ENCODE peak calls at places on chromosomes 6 and 20, in four cellular contexts. W, P, L and H are unnamed samples. For H3K27me3 and H3K9me1, the result is how much of the 10 kb centered on the place peaks cover.

GRCh38 chr20:49987015-49987867 is 4.5 kb downstream of the SNAI1 start:
- DNase-seq in W (peak), L (no peak), P (peak), H (no peak)

GRCh38 chr20:32972181-32973076 is 31.8 kb downstream of the SUN5 start:
- DNase-seq in L (peak), W (no peak), P (no peak), H (no peak)

GRCh38 chr6:158122048-158122447 is 46.0 kb downstream of the SERAC1 start:
- DNase-seq in W (no peak), P (no peak), L (no peak), H (no peak)

GRCh38 chr6:74752303-74752702 is 453.6 kb downstream of the COL12A1 start:
- DNase-seq in L (no peak), W (no peak), P (no peak), H (no peak)

GRCh38 chr6:75201901-75202672 is 3.8 kb downstream of the COL12A1 start:
- DNase-seq in P (no peak), W (peak), L (peak), H (no peak)

GRCh38 chr6:40719671-40720374 is 132.7 kb upstream of the LRFN2 start:
- DNase-seq in L (peak), W (peak), P (no peak), H (no peak)

GRCh38 chr20:31708839-31709534 is 13.7 kb downstream of the BCL2L1 start:
- DNase-seq in L (no peak), P (no peak), W (no peak), H (no peak)

GRCh38 chr20:34834459-34834893 is 9.0 kb upstream of the NCOA6 start:
- DNase-seq in W (peak), P (peak), L (peak), H (no peak)

GRCh38 chr20:52754366-52754765 is 217.8 kb upstream of the TSHZ2 start:
- DNase-seq in L (no peak), W (no peak), P (no peak), H (no peak)

GRCh38 chr6:20936949-20937348 is 402.7 kb downstream of the CDKAL1 start:
- DNase-seq in L (no peak), W (no peak), P (no peak), H (no peak)

GRCh38 chr20:63403403-63404105 is 42.4 kb upstream of the CHRNA4 start:
- DNase-seq in L (no peak), P (no peak), W (no peak), H (no peak)

GRCh38 chr6:47759364-47759763 is 22.5 kb upstream of the OPN5 start:
- DNase-seq in P (no peak), L (no peak), W (no peak), H (no peak)

GRCh38 chr20:10216146-10216741 is 2.4 kb upstream of the SNAP25 start:
- DNase-seq in L (no peak), W (peak), P (no peak), H (no peak)
- H3K27me3 ChIP-seq in L (under half), W (under half), P (under half), H (under half)

GRCh38 chr6:93624408-93624807 is 205.0 kb upstream of the EPHA7 start:
- DNase-seq in P (no peak), L (no peak), W (no peak), H (no peak)
- H3K9me1 ChIP-seq in P (under half), L (under half), W (under half), H (under half)

DNA sequence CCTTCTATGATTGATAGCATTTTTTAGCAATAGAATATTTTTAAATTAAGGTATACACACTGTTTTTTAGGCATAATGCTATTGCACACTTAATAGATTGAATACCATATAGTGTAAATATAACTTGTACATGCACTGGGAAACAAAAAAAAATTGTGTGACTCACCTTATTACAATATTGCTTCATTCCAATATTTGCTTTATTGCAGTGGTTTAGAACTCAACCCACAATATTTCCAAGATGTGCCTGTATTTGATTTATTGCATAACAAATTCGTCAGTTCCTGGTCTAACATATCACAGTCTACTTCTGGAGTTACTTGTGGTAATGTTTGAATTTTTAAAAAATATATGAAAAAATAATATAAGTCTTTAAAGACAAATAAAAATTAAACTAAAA is 41.9 kb upstream of the DEFB112 start:
- DNase-seq in L (no peak), P (no peak), W (peak), H (no peak)
- H3K27me3 ChIP-seq in L (under half), P (under half), W (under half), H (under half)

GRCh38 chr6:46184114-46184513 is 13.3 kb upstream of the ENPP5 start:
- DNase-seq in P (no peak), W (peak), L (peak), H (no peak)

GRCh38 chr6:46190889-46191288 is 20.1 kb upstream of the ENPP5 start:
- DNase-seq in W (no peak), P (no peak), L (no peak), H (no peak)

GRCh38 chr6:46189726-46190125 is 18.9 kb upstream of the ENPP5 start:
- DNase-seq in L (no peak), P (no peak), W (no peak), H (no peak)

GRCh38 chr6:46191961-46192360 is 21.2 kb upstream of the ENPP5 start:
- DNase-seq in L (no peak), P (no peak), W (peak), H (no peak)

GRCh38 chr6:46186583-46186982 is 15.8 kb upstream of the ENPP5 start:
- DNase-seq in L (peak), P (no peak), W (no peak), H (no peak)
- H3K9me1 ChIP-seq in L (under half), P (under half), W (under half), H (under half)

GRCh38 chr20:61571221-61571620 is 319.2 kb downstream of the CDH4 start:
- DNase-seq in W (no peak), L (no peak), P (no peak), H (no peak)
- H3K27me3 ChIP-seq in W (under half), L (under half), P (under half), H (under half)

DNA sequence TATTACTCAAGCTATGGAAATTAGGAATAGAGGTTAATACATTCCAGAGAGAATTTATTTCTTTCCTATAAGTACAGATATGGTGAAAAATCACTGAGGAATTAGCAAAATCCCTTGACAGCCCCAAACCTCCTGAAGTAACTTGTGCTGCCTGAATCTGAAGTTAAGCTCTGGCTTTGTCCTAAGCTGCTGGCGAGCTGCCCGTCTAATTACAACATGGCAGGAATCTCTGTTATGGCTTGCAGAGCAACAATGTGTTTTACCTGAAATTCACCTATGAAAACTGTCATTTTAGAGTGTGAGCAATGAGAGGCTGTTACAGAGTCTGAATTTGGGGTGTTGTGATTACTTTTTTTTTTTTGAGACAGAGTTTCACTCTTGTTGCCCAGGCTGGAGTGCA is 22.5 kb upstream of the IYD start:
- DNase-seq in W (no peak), L (no peak), P (no peak), H (no peak)
- H3K9me1 ChIP-seq in W (under half), L (under half), P (under half), H (under half)

GRCh38 chr6:165854863-165855593 is 192.0 kb upstream of the PDE10A start:
- DNase-seq in P (no peak), W (no peak), L (no peak), H (no peak)

GRCh38 chr6:165854061-165854862 is 191.2 kb upstream of the PDE10A start:
- DNase-seq in P (no peak), W (no peak), L (no peak), H (no peak)

GRCh38 chr6:165849539-165850430 is 186.7 kb upstream of the PDE10A start:
- DNase-seq in P (no peak), W (no peak), L (no peak), H (no peak)

GRCh38 chr6:165850434-165851019 is 187.5 kb upstream of the PDE10A start:
- DNase-seq in L (peak), W (peak), P (peak), H (no peak)

GRCh38 chr6:165852676-165853075 is 189.6 kb upstream of the PDE10A start:
- DNase-seq in W (no peak), P (no peak), L (no peak), H (no peak)
- H3K27me3 ChIP-seq in W (under half), P (under half), L (under half), H (under half)

DNA sequence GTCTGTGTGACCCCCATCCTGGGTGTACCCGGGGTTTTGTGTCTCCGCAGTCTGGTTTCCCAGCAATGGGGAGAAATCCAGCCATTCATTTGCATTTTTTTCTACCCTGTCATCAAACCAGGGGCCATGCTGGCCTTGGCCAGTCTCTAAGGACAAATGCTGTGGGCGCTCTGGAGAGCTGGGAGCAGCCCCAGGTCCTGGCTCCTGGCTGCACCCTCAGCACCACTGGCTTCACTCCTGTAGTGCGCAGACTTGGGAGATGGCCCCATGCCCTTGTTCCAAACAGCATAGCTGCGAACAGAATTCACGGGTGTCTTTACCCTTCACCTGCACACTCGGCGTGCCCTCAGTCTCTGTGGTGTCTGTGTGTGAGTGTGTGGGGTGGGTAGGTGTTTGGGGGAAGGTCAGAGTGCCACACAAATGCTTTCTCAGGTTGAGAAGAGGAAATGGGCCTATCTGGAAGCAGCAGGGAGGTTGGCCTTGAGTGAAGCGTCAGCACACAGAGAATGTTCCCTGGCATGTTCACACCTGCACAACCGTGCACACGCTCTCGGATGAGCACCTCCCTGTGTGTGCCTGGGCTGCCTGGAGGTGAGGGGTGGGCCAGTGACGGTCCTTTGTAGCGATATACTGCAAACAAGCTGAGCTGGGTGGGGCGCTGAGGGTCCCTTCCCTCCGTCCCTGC is 111.2 kb downstream of the ERMARD start:
- DNase-seq in W (no peak), P (no peak), L (no peak), H (no peak)
- H3K9me1 ChIP-seq in W (under half), P (under half), L (under half), H (under half)